ENCODE peak calls at places on chromosomes 11 and 22, in ten cellular contexts. One of them, this sample, is unnamed.
A peak's percentile ranks its signal among the peaks of the same experiment; 100 is the strongest.

GRCh38 chr22:30829901-30830550 is 135.4 kb downstream of the OSBP2 start:
- DNase-seq in spleen: no peak
- DNase-seq in brain microvascular endothelial cell: peak; percentile 91
- DNase-seq in heart left ventricle: no peak
- DNase-seq in psoas muscle: no peak
- DNase-seq in body of pancreas: no peak
- DNase-seq in BJ: peak; percentile 86
- DNase-seq in tibial artery: no peak
- DNase-seq in fibroblast of lung: peak; percentile 96
- DNase-seq in PC-9: peak; percentile 99
- DNase-seq in this sample: peak; percentile 99

GRCh38 chr11:43923327-43924111 is 18.9 kb upstream of the C11orf96 start:
- DNase-seq in psoas muscle: peak; percentile 75
- DNase-seq in PC-9: no peak
- DNase-seq in tibial artery: peak; percentile 91
- DNase-seq in spleen: no peak
- DNase-seq in body of pancreas: peak; percentile 30
- DNase-seq in fibroblast of lung: peak; percentile 68
- DNase-seq in brain microvascular endothelial cell: peak; percentile 73
- DNase-seq in heart left ventricle: peak; percentile 70
- DNase-seq in BJ: no peak
- DNase-seq in this sample: peak; percentile 80

GRCh38 chr22:50078761-50079160 is 6.5 kb downstream of the MLC1 start:
- DNase-seq in body of pancreas: no peak
- DNase-seq in BJ: no peak
- DNase-seq in psoas muscle: no peak
- DNase-seq in heart left ventricle: no peak
- DNase-seq in spleen: peak; percentile 25
- DNase-seq in brain microvascular endothelial cell: no peak
- DNase-seq in tibial artery: no peak
- DNase-seq in PC-9: no peak
- DNase-seq in fibroblast of lung: no peak
- DNase-seq in this sample: no peak

GRCh38 chr11:104572279-104572678 is 326.0 kb downstream of the CASP12 start:
- DNase-seq in psoas muscle: no peak
- DNase-seq in tibial artery: no peak
- DNase-seq in heart left ventricle: no peak
- DNase-seq in fibroblast of lung: peak; percentile 17
- DNase-seq in BJ: no peak
- DNase-seq in body of pancreas: no peak
- DNase-seq in brain microvascular endothelial cell: peak; percentile 48
- DNase-seq in spleen: no peak
- DNase-seq in PC-9: no peak
- DNase-seq in this sample: peak; percentile 54

GRCh38 chr11:2586091-2586792 is 113.6 kb downstream of the KCNQ1OT1 start:
- DNase-seq in psoas muscle: peak; percentile 32
- DNase-seq in heart left ventricle: no peak
- DNase-seq in BJ: no peak
- DNase-seq in fibroblast of lung: no peak
- DNase-seq in brain microvascular endothelial cell: no peak
- DNase-seq in PC-9: no peak
- DNase-seq in spleen: peak; percentile 59
- DNase-seq in tibial artery: peak; percentile 51
- DNase-seq in body of pancreas: peak; percentile 9
- DNase-seq in this sample: no peak

GRCh38 chr11:20045098-20045688 is 115.1 kb downstream of the DBX1 start:
- DNase-seq in fibroblast of lung: no peak
- DNase-seq in PC-9: no peak
- DNase-seq in BJ: no peak
- DNase-seq in brain microvascular endothelial cell: no peak
- DNase-seq in body of pancreas: peak; percentile 94
- DNase-seq in spleen: no peak
- DNase-seq in heart left ventricle: peak; percentile 84
- DNase-seq in tibial artery: no peak
- DNase-seq in psoas muscle: no peak
- DNase-seq in this sample: no peak

GRCh38 chr22:31210830-31211503 is 1.1 kb upstream of the LIMK2 start:
- DNase-seq in spleen: no peak
- DNase-seq in PC-9: no peak
- DNase-seq in BJ: peak; percentile 12
- DNase-seq in brain microvascular endothelial cell: no peak
- DNase-seq in body of pancreas: no peak
- DNase-seq in psoas muscle: no peak
- DNase-seq in heart left ventricle: peak; percentile 33
- DNase-seq in tibial artery: no peak
- DNase-seq in fibroblast of lung: no peak
- DNase-seq in this sample: no peak

GRCh38 chr11:66233301-66233700 is 35.1 kb upstream of the RAB1B start:
- DNase-seq in heart left ventricle: no peak
- DNase-seq in body of pancreas: no peak
- DNase-seq in BJ: no peak
- DNase-seq in spleen: no peak
- DNase-seq in tibial artery: no peak
- DNase-seq in brain microvascular endothelial cell: no peak
- DNase-seq in PC-9: no peak
- DNase-seq in fibroblast of lung: no peak
- DNase-seq in psoas muscle: no peak
- DNase-seq in this sample: no peak

GRCh38 chr22:24037851-24038765 is 27.0 kb downstream of the CABIN1 start:
- DNase-seq in BJ: no peak
- DNase-seq in heart left ventricle: no peak
- DNase-seq in spleen: no peak
- DNase-seq in fibroblast of lung: no peak
- DNase-seq in PC-9: no peak
- DNase-seq in body of pancreas: no peak
- DNase-seq in tibial artery: no peak
- DNase-seq in brain microvascular endothelial cell: no peak
- DNase-seq in psoas muscle: no peak
- DNase-seq in this sample: no peak

GRCh38 chr11:119195680-119196079 is 10.4 kb downstream of the NHERF4 start:
- DNase-seq in PC-9: peak; percentile 46
- DNase-seq in spleen: peak; percentile 74
- DNase-seq in tibial artery: no peak
- DNase-seq in psoas muscle: no peak
- DNase-seq in heart left ventricle: no peak
- DNase-seq in BJ: no peak
- DNase-seq in body of pancreas: peak; percentile 48
- DNase-seq in brain microvascular endothelial cell: peak; percentile 69
- DNase-seq in fibroblast of lung: peak; percentile 54
- DNase-seq in this sample: peak; percentile 25

GRCh38 chr22:40487663-40488249 is 117.4 kb downstream of the SGSM3 start:
- DNase-seq in tibial artery: no peak
- DNase-seq in BJ: no peak
- DNase-seq in psoas muscle: no peak
- DNase-seq in fibroblast of lung: peak; percentile 40
- DNase-seq in spleen: no peak
- DNase-seq in PC-9: peak; percentile 52
- DNase-seq in heart left ventricle: no peak
- DNase-seq in brain microvascular endothelial cell: no peak
- DNase-seq in body of pancreas: no peak
- DNase-seq in this sample: peak; percentile 66

GRCh38 chr11:65849366-65849765 is 8.6 kb downstream of the CFL1 start:
- DNase-seq in spleen: no peak
- DNase-seq in PC-9: peak; percentile 34
- DNase-seq in brain microvascular endothelial cell: no peak
- DNase-seq in tibial artery: no peak
- DNase-seq in body of pancreas: no peak
- DNase-seq in heart left ventricle: no peak
- DNase-seq in psoas muscle: no peak
- DNase-seq in fibroblast of lung: no peak
- DNase-seq in BJ: no peak
- DNase-seq in this sample: no peak

GRCh38 chr11:72648737-72649136 is 25.5 kb downstream of the PDE2A start:
- DNase-seq in body of pancreas: no peak
- DNase-seq in PC-9: no peak
- DNase-seq in fibroblast of lung: no peak
- DNase-seq in brain microvascular endothelial cell: no peak
- DNase-seq in spleen: no peak
- DNase-seq in psoas muscle: no peak
- DNase-seq in tibial artery: no peak
- DNase-seq in heart left ventricle: no peak
- DNase-seq in BJ: no peak
- DNase-seq in this sample: no peak

DNA sequence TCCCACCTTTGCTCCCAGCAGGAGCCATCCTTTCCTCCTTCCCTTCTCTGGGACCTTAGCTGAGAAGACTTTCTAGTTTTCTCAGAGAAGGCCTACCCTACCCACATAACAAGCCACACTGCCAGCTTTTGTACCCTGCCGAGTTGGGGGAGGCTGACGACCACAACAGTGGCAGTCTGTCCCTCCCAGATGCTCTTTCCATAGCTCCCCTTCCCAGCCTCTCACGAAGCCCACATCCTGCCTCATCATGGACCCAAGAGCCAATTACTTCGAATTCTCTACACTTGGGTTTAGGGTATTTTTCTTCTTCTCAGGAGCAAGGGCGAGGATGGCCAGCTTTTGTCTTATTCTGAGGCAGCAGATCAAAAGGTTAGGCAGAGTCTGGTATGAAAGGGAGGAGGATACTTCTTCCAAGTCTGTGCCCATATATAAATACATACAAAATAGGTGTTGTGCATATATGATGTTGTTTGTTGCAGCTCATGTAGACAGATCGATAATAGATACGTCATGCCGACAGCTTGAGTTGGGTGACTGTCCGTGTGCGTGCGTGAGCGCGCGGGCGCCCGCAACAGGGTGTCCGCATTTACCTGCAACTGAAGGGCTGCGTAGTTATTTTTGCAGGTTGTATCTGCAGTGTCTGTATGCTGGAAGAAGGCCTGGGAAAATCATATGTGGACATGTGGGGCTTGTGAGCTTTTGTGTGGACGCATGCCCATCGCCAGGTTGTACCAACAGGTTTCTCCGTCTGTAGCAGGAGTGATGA is 846 bp upstream of the NRGN start:
- DNase-seq in body of pancreas: no peak
- DNase-seq in psoas muscle: no peak
- DNase-seq in tibial artery: no peak
- DNase-seq in brain microvascular endothelial cell: no peak
- DNase-seq in heart left ventricle: no peak
- DNase-seq in BJ: no peak
- DNase-seq in fibroblast of lung: no peak
- DNase-seq in spleen: peak; percentile 72
- DNase-seq in PC-9: no peak
- DNase-seq in this sample: no peak
- H3K4me3 ChIP-seq in body of pancreas: no peak overlapping the region
- H3K4me3 ChIP-seq in psoas muscle: peak overlapping the region; percentile 68
- H3K4me3 ChIP-seq in tibial artery: peak overlapping the region; percentile 62
- H3K4me3 ChIP-seq in brain microvascular endothelial cell: peak overlapping the region; percentile 64
- H3K4me3 ChIP-seq in heart left ventricle: no peak overlapping the region
- H3K4me3 ChIP-seq in BJ: no peak overlapping the region
- H3K4me3 ChIP-seq in fibroblast of lung: peak overlapping the region; percentile 53
- H3K4me3 ChIP-seq in spleen: no peak overlapping the region
- H3K4me3 ChIP-seq in PC-9: peak overlapping the region; percentile 73
- H3K4me3 ChIP-seq in this sample: no peak overlapping the region

DNA sequence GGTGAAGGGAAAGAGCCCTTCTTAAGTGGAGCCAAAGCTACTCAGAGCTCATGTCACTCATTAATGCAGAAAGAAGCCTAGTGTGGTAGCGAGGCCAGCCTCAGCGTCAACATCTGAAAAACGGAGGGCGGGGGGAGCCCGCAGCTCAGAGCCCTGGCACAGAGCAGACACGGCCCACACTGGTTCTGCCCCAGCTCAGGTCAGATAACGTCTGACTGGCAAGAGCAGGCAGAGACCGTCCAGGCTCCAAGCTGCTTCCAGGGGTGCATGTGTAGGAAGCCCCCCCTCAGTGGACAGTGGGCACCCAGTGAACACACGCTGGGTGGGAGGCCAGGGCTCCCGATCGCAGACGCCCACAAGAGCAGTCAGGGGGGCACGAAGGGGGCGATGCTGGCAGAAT is 100.8 kb downstream of the SHANK2 start:
- DNase-seq in psoas muscle: no peak
- DNase-seq in BJ: no peak
- DNase-seq in heart left ventricle: no peak
- DNase-seq in brain microvascular endothelial cell: no peak
- DNase-seq in tibial artery: no peak
- DNase-seq in PC-9: no peak
- DNase-seq in body of pancreas: no peak
- DNase-seq in fibroblast of lung: no peak
- DNase-seq in spleen: no peak
- DNase-seq in this sample: no peak
- TF ChIP-seq CTCF in psoas muscle: no peak
- TF ChIP-seq CTCF in BJ: no peak
- TF ChIP-seq CTCF in heart left ventricle: no peak
- TF ChIP-seq CTCF in brain microvascular endothelial cell: no peak
- TF ChIP-seq CTCF in tibial artery: no peak
- TF ChIP-seq CTCF in PC-9: no peak
- TF ChIP-seq CTCF in body of pancreas: no peak
- TF ChIP-seq CTCF in fibroblast of lung: no peak
- TF ChIP-seq CTCF in spleen: no peak
- TF ChIP-seq CTCF in this sample: no peak

GRCh38 chr22:28774378-28774777 is 1.9 kb downstream of the CCDC117 start:
- DNase-seq in body of pancreas: no peak
- DNase-seq in PC-9: no peak
- DNase-seq in brain microvascular endothelial cell: no peak
- DNase-seq in heart left ventricle: no peak
- DNase-seq in fibroblast of lung: no peak
- DNase-seq in spleen: peak; percentile 12
- DNase-seq in tibial artery: no peak
- DNase-seq in psoas muscle: no peak
- DNase-seq in BJ: no peak
- DNase-seq in this sample: no peak
- H3K36me3 ChIP-seq in body of pancreas: no peaks in the 10 kb centered on the region
- H3K36me3 ChIP-seq in PC-9: peaks cover 10% of the 10 kb centered on the region
- H3K36me3 ChIP-seq in brain microvascular endothelial cell: peaks cover 7% of the 10 kb centered on the region
- H3K36me3 ChIP-seq in heart left ventricle: no peaks in the 10 kb centered on the region
- H3K36me3 ChIP-seq in fibroblast of lung: no peaks in the 10 kb centered on the region
- H3K36me3 ChIP-seq in spleen: peaks cover 50% of the 10 kb centered on the region
- H3K36me3 ChIP-seq in tibial artery: peaks cover 22% of the 10 kb centered on the region
- H3K36me3 ChIP-seq in psoas muscle: no peaks in the 10 kb centered on the region
- H3K36me3 ChIP-seq in BJ: peaks cover 4% of the 10 kb centered on the region
- H3K36me3 ChIP-seq in this sample: peaks cover 2% of the 10 kb centered on the region

GRCh38 chr11:3707176-3707575 is 36.0 kb upstream of the CHRNA10 start:
- DNase-seq in body of pancreas: no peak
- DNase-seq in BJ: peak; percentile 50
- DNase-seq in psoas muscle: no peak
- DNase-seq in spleen: no peak
- DNase-seq in PC-9: no peak
- DNase-seq in brain microvascular endothelial cell: no peak
- DNase-seq in tibial artery: no peak
- DNase-seq in fibroblast of lung: peak; percentile 13
- DNase-seq in heart left ventricle: no peak
- DNase-seq in this sample: no peak

GRCh38 chr11:3710485-3711259 is 39.5 kb upstream of the CHRNA10 start:
- DNase-seq in heart left ventricle: no peak
- DNase-seq in spleen: no peak
- DNase-seq in body of pancreas: no peak
- DNase-seq in BJ: no peak
- DNase-seq in PC-9: no peak
- DNase-seq in psoas muscle: no peak
- DNase-seq in tibial artery: no peak
- DNase-seq in brain microvascular endothelial cell: no peak
- DNase-seq in fibroblast of lung: peak; percentile 35
- DNase-seq in this sample: no peak

GRCh38 chr11:3709977-3710376 is 38.8 kb upstream of the CHRNA10 start:
- DNase-seq in PC-9: no peak
- DNase-seq in spleen: no peak
- DNase-seq in fibroblast of lung: peak; percentile 55
- DNase-seq in BJ: no peak
- DNase-seq in tibial artery: no peak
- DNase-seq in heart left ventricle: no peak
- DNase-seq in body of pancreas: no peak
- DNase-seq in psoas muscle: no peak
- DNase-seq in brain microvascular endothelial cell: no peak
- DNase-seq in this sample: no peak

GRCh38 chr11:3712274-3712673 is 41.1 kb upstream of the CHRNA10 start:
- DNase-seq in body of pancreas: no peak
- DNase-seq in psoas muscle: no peak
- DNase-seq in brain microvascular endothelial cell: no peak
- DNase-seq in fibroblast of lung: no peak
- DNase-seq in heart left ventricle: no peak
- DNase-seq in spleen: no peak
- DNase-seq in BJ: no peak
- DNase-seq in tibial artery: no peak
- DNase-seq in PC-9: no peak
- DNase-seq in this sample: no peak
- H3K4me3 ChIP-seq in body of pancreas: no peak overlapping the region
- H3K4me3 ChIP-seq in psoas muscle: no peak overlapping the region
- H3K4me3 ChIP-seq in brain microvascular endothelial cell: no peak overlapping the region
- H3K4me3 ChIP-seq in fibroblast of lung: no peak overlapping the region
- H3K4me3 ChIP-seq in heart left ventricle: no peak overlapping the region
- H3K4me3 ChIP-seq in spleen: no peak overlapping the region
- H3K4me3 ChIP-seq in BJ: no peak overlapping the region
- H3K4me3 ChIP-seq in tibial artery: no peak overlapping the region
- H3K4me3 ChIP-seq in PC-9: no peak overlapping the region
- H3K4me3 ChIP-seq in this sample: no peak overlapping the region

This sample was measured in bronchial epithelial cell.